ENCODE peak calls at places on chromosomes 7 and 10, in seven cellular contexts. Y is A549, Q is mammary epithelial cell, N is prostate gland, I is Calu3, F is GM06990, X is AG04450. W is an unnamed sample.

GRCh38 chr7:137992738-137993394 is 9.0 kb downstream of the CREB3L2 start:
- DNase-seq in Y (peak), Q (peak), N (no peak), I (no peak), F (no peak), X (peak), W (no peak)

GRCh38 chr7:25294624-25295023 is 66.3 kb upstream of the NPVF start:
- DNase-seq in Y (no peak), Q (no peak), N (no peak), I (no peak), F (no peak), X (no peak), W (no peak)

GRCh38 chr10:69800109-69800508 is 1.6 kb upstream of the COL13A1 start:
- DNase-seq in Y (peak), Q (peak), N (peak), I (peak), F (no peak), X (peak), W (peak)

GRCh38 chr10:112446855-112447691 is at the start of the genes VTI1A and ZDHHC6:
- DNase-seq in Y (peak), Q (peak), N (peak), I (peak), F (peak), X (peak), W (peak)

GRCh38 chr10:119509909-119510451 is 32.5 kb downstream of the RGS10 start:
- DNase-seq in Y (no peak), Q (no peak), N (peak), I (no peak), F (no peak), X (no peak), W (no peak)

GRCh38 chr10:114825513-114826253 is 4.1 kb downstream of the FHIP2A start:
- DNase-seq in Y (peak), Q (peak), N (no peak), I (no peak), F (peak), X (peak), W (no peak)

GRCh38 chr7:47520408-47520807 is 61.5 kb downstream of the TNS3 start:
- DNase-seq in Y (no peak), Q (no peak), N (no peak), I (no peak), F (no peak), X (peak), W (no peak)

GRCh38 chr10:101260764-101261341 is 31.6 kb upstream of the LBX1 start:
- DNase-seq in Y (no peak), Q (no peak), N (no peak), I (no peak), F (no peak), X (no peak), W (no peak)

GRCh38 chr7:138875794-138876193 is 77.8 kb upstream of the ATP6V0A4 start:
- DNase-seq in Y (no peak), Q (peak), N (no peak), I (no peak), F (no peak), X (peak), W (no peak)

GRCh38 chr10:34666008-34666700 is 148.9 kb downstream of the PARD3 start:
- DNase-seq in Y (peak), Q (peak), N (peak), I (peak), F (peak), X (peak), W (no peak)

GRCh38 chr7:78734626-78735025 is 718.8 kb downstream of the MAGI2 start:
- DNase-seq in Y (no peak), Q (peak), N (no peak), I (peak), F (no peak), X (no peak), W (peak)

GRCh38 chr10:73917566-73918305 is 6.8 kb downstream of the PLAU start:
- DNase-seq in Y (no peak), Q (peak), N (no peak), I (no peak), F (no peak), X (no peak), W (no peak)

GRCh38 chr10:123134915-123135414 is 805 bp upstream of the HMX3 start:
- DNase-seq in Y (no peak), Q (no peak), N (no peak), I (no peak), F (no peak), X (no peak), W (no peak)

GRCh38 chr10:89207801-89208551 is 859 bp upstream of the CH25H start:
- DNase-seq in Y (no peak), Q (no peak), N (peak), I (peak), F (peak), X (no peak), W (peak)

GRCh38 chr10:87818505-87819273 is 663 bp upstream of the ATAD1 start:
- DNase-seq in Y (peak), Q (peak), N (no peak), I (peak), F (no peak), X (no peak), W (peak)
- TF ChIP-seq CTCF in Y (no peak), Q (peak), N (no peak), I (no peak), F (peak), X (peak), W (no peak)

GRCh38 chr7:27400168-27400567 is 157.6 kb downstream of the EVX1 start:
- DNase-seq in Y (no peak), Q (no peak), N (no peak), I (no peak), F (no peak), X (no peak), W (no peak)

GRCh38 chr7:27409776-27410175 is 167.2 kb downstream of the EVX1 start:
- DNase-seq in Y (no peak), Q (no peak), N (no peak), I (no peak), F (no peak), X (no peak), W (no peak)

GRCh38 chr7:27411145-27411544 is 168.5 kb downstream of the EVX1 start:
- DNase-seq in Y (no peak), Q (no peak), N (no peak), I (no peak), F (no peak), X (no peak), W (no peak)

GRCh38 chr7:27409311-27409710 is 166.7 kb downstream of the EVX1 start:
- DNase-seq in Y (no peak), Q (no peak), N (no peak), I (no peak), F (no peak), X (no peak), W (no peak)

GRCh38 chr7:27405780-27406179 is 163.2 kb downstream of the EVX1 start:
- DNase-seq in Y (no peak), Q (no peak), N (no peak), I (no peak), F (no peak), X (no peak), W (no peak)
- TF ChIP-seq CTCF in Y (no peak), Q (no peak), N (no peak), I (no peak), F (no peak), X (no peak), W (no peak)

DNA sequence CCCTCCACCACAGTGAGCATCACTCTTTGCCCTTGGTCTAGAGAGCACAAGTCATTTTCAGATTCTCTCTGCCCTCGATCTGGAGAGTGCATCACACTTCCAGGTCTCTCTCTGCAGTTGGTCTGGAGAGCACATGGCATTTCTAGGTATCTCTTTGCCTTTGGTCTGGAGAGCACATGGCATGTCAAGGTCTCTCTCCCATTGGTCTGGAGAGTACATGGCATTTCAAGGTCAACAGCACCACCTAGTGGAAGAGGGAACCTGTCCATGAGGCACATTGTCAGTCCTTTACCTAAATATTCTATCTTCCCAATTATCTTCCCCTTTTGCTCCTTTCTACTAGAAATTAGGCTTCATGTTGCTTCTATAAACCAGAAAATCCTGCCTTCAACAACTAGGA is 1139.4 kb downstream of the XPNPEP1 start:
- DNase-seq in Y (peak), Q (peak), N (peak), I (peak), F (peak), X (no peak), W (peak)
- TF ChIP-seq CTCF in Y (peak), Q (peak), N (no peak), I (no peak), F (peak), X (peak), W (peak)

GRCh38 chr10:52949899-52950298 is 177.3 kb upstream of the MBL2 start:
- DNase-seq in Y (peak), Q (no peak), N (no peak), I (peak), F (no peak), X (no peak), W (no peak)
- TF ChIP-seq CTCF in Y (no peak), Q (peak), N (no peak), I (no peak), F (peak), X (no peak), W (no peak)

GRCh38 chr7:132611056-132611455 is 34.8 kb upstream of the PLXNA4 start:
- DNase-seq in Y (no peak), Q (no peak), N (no peak), I (no peak), F (no peak), X (no peak), W (no peak)

GRCh38 chr7:132613737-132614136 is 37.5 kb upstream of the PLXNA4 start:
- DNase-seq in Y (no peak), Q (no peak), N (no peak), I (no peak), F (no peak), X (no peak), W (no peak)

GRCh38 chr7:132618271-132618955 is 42.1 kb upstream of the PLXNA4 start:
- DNase-seq in Y (no peak), Q (no peak), N (no peak), I (no peak), F (no peak), X (no peak), W (no peak)

GRCh38 chr7:132618956-132619305 is 42.7 kb upstream of the PLXNA4 start:
- DNase-seq in Y (no peak), Q (no peak), N (no peak), I (no peak), F (no peak), X (no peak), W (no peak)

DNA sequence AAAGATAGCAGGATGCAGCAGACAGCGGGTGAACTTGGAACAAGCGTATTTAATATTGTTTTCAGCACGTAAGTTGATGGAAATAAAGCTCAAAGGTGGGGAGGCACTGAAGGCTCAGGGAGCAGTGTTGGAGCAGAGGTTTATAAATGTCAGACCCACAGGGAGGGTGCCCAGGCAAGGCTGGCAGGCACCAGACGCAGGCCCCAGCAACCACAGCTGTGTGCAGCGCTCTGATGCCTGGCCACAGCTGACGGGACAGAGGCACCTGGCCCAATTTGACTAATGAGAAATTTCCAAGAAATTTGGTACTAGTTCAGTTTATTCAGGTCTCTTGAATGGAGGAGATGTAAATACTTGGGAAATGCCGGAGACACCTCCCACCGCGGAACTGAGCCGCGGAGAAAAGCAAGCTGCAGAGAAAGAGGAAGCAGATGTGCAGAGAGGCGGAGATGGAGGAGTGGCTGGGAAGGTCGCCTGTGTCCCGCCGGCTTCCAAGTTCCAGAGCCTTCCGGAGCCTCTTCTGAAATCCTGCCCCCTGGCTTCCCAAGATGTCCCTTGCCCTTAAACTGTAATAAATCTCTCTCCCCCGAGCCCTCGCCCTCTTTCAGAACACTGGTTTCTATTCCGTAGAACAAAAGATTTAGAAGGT is 38.3 kb upstream of the PLXNA4 start:
- DNase-seq in Y (no peak), Q (no peak), N (no peak), I (peak), F (no peak), X (no peak), W (peak)
- TF ChIP-seq CTCF in Y (no peak), Q (no peak), N (no peak), I (no peak), F (no peak), X (no peak), W (peak)

GRCh38 chr7:79909124-79909641 is 225.4 kb upstream of the GNAI1 start:
- DNase-seq in Y (no peak), Q (no peak), N (no peak), I (no peak), F (no peak), X (no peak), W (no peak)
- TF ChIP-seq CTCF in Y (no peak), Q (no peak), N (no peak), I (no peak), F (no peak), X (no peak), W (no peak)

GRCh38 chr7:87885018-87885417 is 8.7 kb downstream of the DBF4 start:
- DNase-seq in Y (peak), Q (no peak), N (no peak), I (no peak), F (no peak), X (no peak), W (no peak)
- TF ChIP-seq CTCF in Y (no peak), Q (no peak), N (no peak), I (no peak), F (no peak), X (no peak), W (no peak)

GRCh38 chr7:133853706-133854276 is 273.3 kb upstream of the LRGUK start:
- DNase-seq in Y (peak), Q (peak), N (peak), I (peak), F (peak), X (peak), W (no peak)
- TF ChIP-seq CTCF in Y (peak), Q (peak), N (no peak), I (peak), F (peak), X (peak), W (peak)